ENCODE peak calls at places on chromosomes 1 and 21, in four cellular contexts. One of them, this sample, is unnamed.

GRCh38 chr1:38003261-38004250 is 1.8 kb downstream of the FHL3 start:
- DNase-seq in stimulated activated CD8-positive, alpha-beta memory T cell treated with anti-CD3 and anti-CD28 coated beads, Interleukin-15, amount 100 ng/mL, for 1 hour: no peak
- DNase-seq in left lung: no peak
- DNase-seq in T-helper 22 cell: no peak
- DNase-seq in this sample: no peak

GRCh38 chr21:35648512-35648911 is 411.8 kb downstream of the SETD4 start:
- DNase-seq in stimulated activated CD8-positive, alpha-beta memory T cell treated with anti-CD3 and anti-CD28 coated beads, Interleukin-15, amount 100 ng/mL, for 1 hour: no peak
- DNase-seq in T-helper 22 cell: no peak
- DNase-seq in left lung: no peak
- DNase-seq in this sample: no peak

GRCh38 chr21:17612023-17612564 is 607 bp downstream of the BTG3 start:
- DNase-seq in stimulated activated CD8-positive, alpha-beta memory T cell treated with anti-CD3 and anti-CD28 coated beads, Interleukin-15, amount 100 ng/mL, for 1 hour: peak
- DNase-seq in T-helper 22 cell: no peak
- DNase-seq in left lung: peak
- DNase-seq in this sample: no peak

GRCh38 chr1:4016351-4017130 is 116.5 kb upstream of the C1orf174 start:
- DNase-seq in T-helper 22 cell: no peak
- DNase-seq in stimulated activated CD8-positive, alpha-beta memory T cell treated with anti-CD3 and anti-CD28 coated beads, Interleukin-15, amount 100 ng/mL, for 1 hour: no peak
- DNase-seq in left lung: no peak
- DNase-seq in this sample: no peak

GRCh38 chr1:975896-976683 is 5.8 kb downstream of the PERM1 start:
- DNase-seq in left lung: peak
- DNase-seq in stimulated activated CD8-positive, alpha-beta memory T cell treated with anti-CD3 and anti-CD28 coated beads, Interleukin-15, amount 100 ng/mL, for 1 hour: peak
- DNase-seq in T-helper 22 cell: no peak
- DNase-seq in this sample: peak

GRCh38 chr1:67941155-67941554 is 107.9 kb upstream of the GNG12 start:
- DNase-seq in left lung: no peak
- DNase-seq in stimulated activated CD8-positive, alpha-beta memory T cell treated with anti-CD3 and anti-CD28 coated beads, Interleukin-15, amount 100 ng/mL, for 1 hour: no peak
- DNase-seq in T-helper 22 cell: no peak
- DNase-seq in this sample: no peak

GRCh38 chr1:9658186-9658585 is 6.7 kb downstream of the PIK3CD start:
- DNase-seq in T-helper 22 cell: peak
- DNase-seq in stimulated activated CD8-positive, alpha-beta memory T cell treated with anti-CD3 and anti-CD28 coated beads, Interleukin-15, amount 100 ng/mL, for 1 hour: no peak
- DNase-seq in left lung: no peak
- DNase-seq in this sample: no peak

GRCh38 chr1:21955474-21956281 is 18.6 kb upstream of the HSPG2 start:
- DNase-seq in stimulated activated CD8-positive, alpha-beta memory T cell treated with anti-CD3 and anti-CD28 coated beads, Interleukin-15, amount 100 ng/mL, for 1 hour: no peak
- DNase-seq in T-helper 22 cell: no peak
- DNase-seq in left lung: no peak
- DNase-seq in this sample: no peak

GRCh38 chr21:27429612-27430361 is 462.9 kb upstream of the ADAMTS5 start:
- DNase-seq in stimulated activated CD8-positive, alpha-beta memory T cell treated with anti-CD3 and anti-CD28 coated beads, Interleukin-15, amount 100 ng/mL, for 1 hour: no peak
- DNase-seq in T-helper 22 cell: no peak
- DNase-seq in left lung: no peak
- DNase-seq in this sample: no peak

GRCh38 chr1:56644941-56645662 is at the start of gene PRKAA2:
- DNase-seq in T-helper 22 cell: no peak
- DNase-seq in stimulated activated CD8-positive, alpha-beta memory T cell treated with anti-CD3 and anti-CD28 coated beads, Interleukin-15, amount 100 ng/mL, for 1 hour: no peak
- DNase-seq in left lung: no peak
- DNase-seq in this sample: no peak

GRCh38 chr1:89743788-89744187 is 77.0 kb upstream of the LRRC8D start:
- DNase-seq in left lung: no peak
- DNase-seq in T-helper 22 cell: no peak
- DNase-seq in stimulated activated CD8-positive, alpha-beta memory T cell treated with anti-CD3 and anti-CD28 coated beads, Interleukin-15, amount 100 ng/mL, for 1 hour: no peak
- DNase-seq in this sample: no peak

GRCh38 chr1:53203466-53203865 is 6.8 kb downstream of the CPT2 start:
- DNase-seq in left lung: no peak
- DNase-seq in stimulated activated CD8-positive, alpha-beta memory T cell treated with anti-CD3 and anti-CD28 coated beads, Interleukin-15, amount 100 ng/mL, for 1 hour: no peak
- DNase-seq in T-helper 22 cell: no peak
- DNase-seq in this sample: no peak

GRCh38 chr1:92466702-92467101 is 20.0 kb downstream of the GFI1 start:
- DNase-seq in stimulated activated CD8-positive, alpha-beta memory T cell treated with anti-CD3 and anti-CD28 coated beads, Interleukin-15, amount 100 ng/mL, for 1 hour: no peak
- DNase-seq in left lung: no peak
- DNase-seq in T-helper 22 cell: no peak
- DNase-seq in this sample: no peak

GRCh38 chr1:13829152-13829769 is 129.3 kb downstream of the PRDM2 start:
- DNase-seq in T-helper 22 cell: no peak
- DNase-seq in stimulated activated CD8-positive, alpha-beta memory T cell treated with anti-CD3 and anti-CD28 coated beads, Interleukin-15, amount 100 ng/mL, for 1 hour: no peak
- DNase-seq in left lung: no peak
- DNase-seq in this sample: no peak

GRCh38 chr1:235929216-235929615 is 62.5 kb upstream of the LYST start:
- DNase-seq in T-helper 22 cell: no peak
- DNase-seq in stimulated activated CD8-positive, alpha-beta memory T cell treated with anti-CD3 and anti-CD28 coated beads, Interleukin-15, amount 100 ng/mL, for 1 hour: no peak
- DNase-seq in left lung: no peak
- DNase-seq in this sample: no peak

GRCh38 chr1:16128338-16128741 is 27.5 kb downstream of the EPHA2 start:
- DNase-seq in left lung: no peak
- DNase-seq in T-helper 22 cell: no peak
- DNase-seq in stimulated activated CD8-positive, alpha-beta memory T cell treated with anti-CD3 and anti-CD28 coated beads, Interleukin-15, amount 100 ng/mL, for 1 hour: no peak
- DNase-seq in this sample: no peak

GRCh38 chr1:202643397-202644218 is 66.6 kb downstream of the SYT2 start:
- DNase-seq in stimulated activated CD8-positive, alpha-beta memory T cell treated with anti-CD3 and anti-CD28 coated beads, Interleukin-15, amount 100 ng/mL, for 1 hour: no peak
- DNase-seq in left lung: no peak
- DNase-seq in T-helper 22 cell: no peak
- DNase-seq in this sample: no peak

GRCh38 chr21:42468511-42469131 is 27.4 kb downstream of the RSPH1 start:
- DNase-seq in left lung: no peak
- DNase-seq in T-helper 22 cell: no peak
- DNase-seq in stimulated activated CD8-positive, alpha-beta memory T cell treated with anti-CD3 and anti-CD28 coated beads, Interleukin-15, amount 100 ng/mL, for 1 hour: no peak
- DNase-seq in this sample: no peak

GRCh38 chr1:113616201-113616600 is 143.1 kb downstream of the PHTF1 start:
- DNase-seq in T-helper 22 cell: no peak
- DNase-seq in stimulated activated CD8-positive, alpha-beta memory T cell treated with anti-CD3 and anti-CD28 coated beads, Interleukin-15, amount 100 ng/mL, for 1 hour: no peak
- DNase-seq in left lung: no peak
- DNase-seq in this sample: no peak

GRCh38 chr1:102463328-102463727 is 466.6 kb upstream of the OLFM3 start:
- DNase-seq in T-helper 22 cell: no peak
- DNase-seq in stimulated activated CD8-positive, alpha-beta memory T cell treated with anti-CD3 and anti-CD28 coated beads, Interleukin-15, amount 100 ng/mL, for 1 hour: no peak
- DNase-seq in left lung: no peak
- DNase-seq in this sample: no peak

GRCh38 chr1:91526496-91526895 is 25.8 kb downstream of the CDC7 start:
- DNase-seq in stimulated activated CD8-positive, alpha-beta memory T cell treated with anti-CD3 and anti-CD28 coated beads, Interleukin-15, amount 100 ng/mL, for 1 hour: no peak
- DNase-seq in T-helper 22 cell: no peak
- DNase-seq in left lung: no peak
- DNase-seq in this sample: no peak

GRCh38 chr1:59310527-59310926 is 13.6 kb downstream of the FGGY start:
- DNase-seq in stimulated activated CD8-positive, alpha-beta memory T cell treated with anti-CD3 and anti-CD28 coated beads, Interleukin-15, amount 100 ng/mL, for 1 hour: no peak
- DNase-seq in left lung: no peak
- DNase-seq in T-helper 22 cell: no peak
- DNase-seq in this sample: no peak

GRCh38 chr1:34777519-34778321 is 3.3 kb upstream of the GJB3 start:
- DNase-seq in left lung: no peak
- DNase-seq in T-helper 22 cell: no peak
- DNase-seq in stimulated activated CD8-positive, alpha-beta memory T cell treated with anti-CD3 and anti-CD28 coated beads, Interleukin-15, amount 100 ng/mL, for 1 hour: no peak
- DNase-seq in this sample: no peak

GRCh38 chr1:157963713-157964112 is 29.7 kb upstream of the KIRREL1 start:
- DNase-seq in left lung: peak
- DNase-seq in T-helper 22 cell: no peak
- DNase-seq in stimulated activated CD8-positive, alpha-beta memory T cell treated with anti-CD3 and anti-CD28 coated beads, Interleukin-15, amount 100 ng/mL, for 1 hour: peak
- DNase-seq in this sample: peak

GRCh38 chr1:159921251-159921650 is 4.1 kb downstream of the TAGLN2 start:
- DNase-seq in left lung: no peak
- DNase-seq in stimulated activated CD8-positive, alpha-beta memory T cell treated with anti-CD3 and anti-CD28 coated beads, Interleukin-15, amount 100 ng/mL, for 1 hour: no peak
- DNase-seq in T-helper 22 cell: no peak
- DNase-seq in this sample: no peak

GRCh38 chr1:219664310-219665029 is 51.6 kb upstream of the ZC3H11B start:
- DNase-seq in stimulated activated CD8-positive, alpha-beta memory T cell treated with anti-CD3 and anti-CD28 coated beads, Interleukin-15, amount 100 ng/mL, for 1 hour: no peak
- DNase-seq in left lung: no peak
- DNase-seq in T-helper 22 cell: no peak
- DNase-seq in this sample: no peak

GRCh38 chr1:18684306-18684705 is 53.7 kb downstream of the PAX7 start:
- DNase-seq in left lung: no peak
- DNase-seq in stimulated activated CD8-positive, alpha-beta memory T cell treated with anti-CD3 and anti-CD28 coated beads, Interleukin-15, amount 100 ng/mL, for 1 hour: no peak
- DNase-seq in T-helper 22 cell: no peak
- DNase-seq in this sample: no peak

GRCh38 chr21:28138272-28138671 is 854.4 kb downstream of the LTN1 start:
- DNase-seq in stimulated activated CD8-positive, alpha-beta memory T cell treated with anti-CD3 and anti-CD28 coated beads, Interleukin-15, amount 100 ng/mL, for 1 hour: no peak
- DNase-seq in T-helper 22 cell: no peak
- DNase-seq in left lung: no peak
- DNase-seq in this sample: no peak

GRCh38 chr1:8025061-8025670 is 943 bp downstream of the ERRFI1 start:
- DNase-seq in left lung: no peak
- DNase-seq in T-helper 22 cell: no peak
- DNase-seq in stimulated activated CD8-positive, alpha-beta memory T cell treated with anti-CD3 and anti-CD28 coated beads, Interleukin-15, amount 100 ng/mL, for 1 hour: no peak
- DNase-seq in this sample: no peak

GRCh38 chr1:40625076-40625475 is 40.4 kb downstream of the RIMS3 start:
- DNase-seq in stimulated activated CD8-positive, alpha-beta memory T cell treated with anti-CD3 and anti-CD28 coated beads, Interleukin-15, amount 100 ng/mL, for 1 hour: no peak
- DNase-seq in T-helper 22 cell: no peak
- DNase-seq in left lung: no peak
- DNase-seq in this sample: no peak

GRCh38 chr1:118077331-118078055 is 107.5 kb downstream of the SPAG17 start:
- DNase-seq in left lung: no peak
- DNase-seq in T-helper 22 cell: no peak
- DNase-seq in stimulated activated CD8-positive, alpha-beta memory T cell treated with anti-CD3 and anti-CD28 coated beads, Interleukin-15, amount 100 ng/mL, for 1 hour: no peak
- DNase-seq in this sample: no peak

GRCh38 chr1:56139786-56140185 is 439.6 kb downstream of the PLPP3 start:
- DNase-seq in stimulated activated CD8-positive, alpha-beta memory T cell treated with anti-CD3 and anti-CD28 coated beads, Interleukin-15, amount 100 ng/mL, for 1 hour: no peak
- DNase-seq in T-helper 22 cell: no peak
- DNase-seq in left lung: no peak
- DNase-seq in this sample: no peak

GRCh38 chr1:236280438-236281285 is 1.1 kb downstream of the ERO1B start:
- DNase-seq in T-helper 22 cell: no peak
- DNase-seq in stimulated activated CD8-positive, alpha-beta memory T cell treated with anti-CD3 and anti-CD28 coated beads, Interleukin-15, amount 100 ng/mL, for 1 hour: no peak
- DNase-seq in left lung: no peak
- DNase-seq in this sample: peak

GRCh38 chr1:37513795-37514349 is 694 bp downstream of the MEAF6 start:
- DNase-seq in left lung: peak
- DNase-seq in T-helper 22 cell: peak
- DNase-seq in stimulated activated CD8-positive, alpha-beta memory T cell treated with anti-CD3 and anti-CD28 coated beads, Interleukin-15, amount 100 ng/mL, for 1 hour: no peak
- DNase-seq in this sample: peak

GRCh38 chr1:116726872-116727271 is 27.4 kb upstream of the CD2 start:
- DNase-seq in left lung: no peak
- DNase-seq in stimulated activated CD8-positive, alpha-beta memory T cell treated with anti-CD3 and anti-CD28 coated beads, Interleukin-15, amount 100 ng/mL, for 1 hour: no peak
- DNase-seq in T-helper 22 cell: no peak
- DNase-seq in this sample: no peak

GRCh38 chr21:35768187-35768586 is 292.1 kb downstream of the SETD4 start:
- DNase-seq in stimulated activated CD8-positive, alpha-beta memory T cell treated with anti-CD3 and anti-CD28 coated beads, Interleukin-15, amount 100 ng/mL, for 1 hour: no peak
- DNase-seq in left lung: no peak
- DNase-seq in T-helper 22 cell: no peak
- DNase-seq in this sample: no peak

This sample was measured in central memory CD8-positive, alpha-beta T cell.